ENCODE peak calls at places on chromosome 4, in nine cellular contexts. K is heart left ventricle; D is neural progenitor cell; V is right lobe of liver; Y is Peyer's patch; A is CD4-positive, alpha-beta memory T cell; J is PC-3; N is A673; R is fibroblast of lung. Z is an unnamed sample. For H3K4me1 and H3K36me3, the result is how much of the 10 kb centered on the place peaks cover.

GRCh38 chr4:137307806-137308205 is 224.5 kb downstream of the PCDH18 start:
- DNase-seq in N (no peak), A (no peak), Y (no peak), D (no peak), J (peak), R (peak), V (no peak), K (peak), Z (no peak)

GRCh38 chr4:120718979-120719566 is 203.5 kb downstream of the PRDM5 start:
- DNase-seq in N (peak), D (peak), V (no peak), J (peak), Y (no peak), K (peak), R (peak), A (no peak), Z (no peak)

GRCh38 chr4:138616775-138617174 is 374.6 kb upstream of the SLC7A11 start:
- DNase-seq in Y (no peak), J (no peak), R (peak), D (no peak), N (no peak), K (no peak), V (no peak), A (no peak), Z (no peak)

GRCh38 chr4:164379694-164380093 is 374.2 kb upstream of the SMIM31 start:
- DNase-seq in V (no peak), J (no peak), A (no peak), N (no peak), R (no peak), Y (no peak), K (no peak), D (no peak), Z (no peak)

GRCh38 chr4:93764647-93765246 is 63.8 kb upstream of the ATOH1 start:
- DNase-seq in K (no peak), D (peak), R (peak), V (no peak), Y (peak), J (peak), N (peak), A (no peak), Z (no peak)

GRCh38 chr4:26412381-26413372 is 77.6 kb downstream of the CCKAR start:
- DNase-seq in A (no peak), K (peak), V (peak), R (peak), D (peak), J (no peak), N (no peak), Y (no peak), Z (no peak)

GRCh38 chr4:71333368-71333767 is 5.5 kb upstream of the SLC4A4 start:
- DNase-seq in D (no peak), J (no peak), R (no peak), N (no peak), A (peak), V (no peak), K (no peak), Y (no peak), Z (no peak)

GRCh38 chr4:635851-636627 is 10.7 kb downstream of the PDE6B start:
- DNase-seq in V (peak), J (no peak), R (no peak), A (no peak), D (peak), K (no peak), Y (no peak), N (no peak), Z (no peak)

GRCh38 chr4:44447563-44448504 is 775 bp downstream of the KCTD8 start:
- DNase-seq in D (peak), N (no peak), R (peak), Y (no peak), J (peak), V (peak), A (no peak), K (peak), Z (peak)

GRCh38 chr4:1216869-1217294 is 32.0 kb downstream of the CTBP1 start:
- DNase-seq in R (no peak), A (peak), V (no peak), Y (peak), J (no peak), N (no peak), D (no peak), K (no peak), Z (peak)

GRCh38 chr4:185259719-185260118 is 50.3 kb downstream of the SNX25 start:
- DNase-seq in K (no peak), A (no peak), D (peak), Y (no peak), V (no peak), R (no peak), J (no peak), N (no peak), Z (no peak)

GRCh38 chr4:86446996-86447395 is 87.1 kb upstream of the MAPK10 start:
- DNase-seq in N (no peak), J (no peak), Y (no peak), K (no peak), V (no peak), R (no peak), D (no peak), A (no peak), Z (no peak)

GRCh38 chr4:76605099-76605563 is 170.1 kb downstream of the SHROOM3 start:
- DNase-seq in R (no peak), V (no peak), J (no peak), Y (no peak), D (no peak), N (peak), K (no peak), A (no peak), Z (no peak)

GRCh38 chr4:78661086-78661690 is 109.6 kb downstream of the ANXA3 start:
- DNase-seq in Y (no peak), D (no peak), K (no peak), J (no peak), A (no peak), R (no peak), N (no peak), V (no peak), Z (no peak)

GRCh38 chr4:87026795-87027495 is 92.1 kb downstream of the AFF1 start:
- DNase-seq in V (no peak), Y (no peak), J (no peak), D (no peak), A (no peak), R (no peak), K (no peak), N (no peak), Z (no peak)

GRCh38 chr4:129822708-129823504 is 727.0 kb downstream of the C4orf33 start:
- DNase-seq in D (no peak), A (no peak), N (peak), K (peak), Y (no peak), R (no peak), J (peak), V (no peak), Z (no peak)

GRCh38 chr4:149264093-149264733 is 551.4 kb downstream of the IQCM start:
- DNase-seq in V (no peak), A (no peak), D (peak), R (peak), K (peak), J (peak), Y (peak), N (peak), Z (no peak)

GRCh38 chr4:24321151-24321550 is 263.2 kb downstream of the DHX15 start:
- DNase-seq in N (peak), K (no peak), Y (no peak), J (peak), V (no peak), A (no peak), D (no peak), R (peak), Z (no peak)

GRCh38 chr4:74930166-74930565 is 2.8 kb upstream of the PARM1 start:
- DNase-seq in J (no peak), Y (no peak), N (no peak), A (no peak), K (no peak), R (no peak), V (no peak), D (no peak), Z (no peak)

GRCh38 chr4:127304356-127304755 is 328.4 kb upstream of the INTU start:
- DNase-seq in V (no peak), D (no peak), R (peak), K (no peak), A (no peak), Y (no peak), N (no peak), J (no peak), Z (no peak)

GRCh38 chr4:164824581-164824980 is 52.4 kb upstream of the APELA start:
- DNase-seq in D (no peak), A (no peak), J (no peak), V (no peak), R (no peak), Y (no peak), K (no peak), N (peak), Z (no peak)

GRCh38 chr4:168524006-168524405 is 27.2 kb downstream of the PALLD start:
- DNase-seq in N (no peak), D (no peak), J (peak), K (no peak), V (no peak), R (peak), Y (no peak), A (no peak), Z (no peak)

GRCh38 chr4:145731026-145731425 is 51.1 kb downstream of the C4orf51 start:
- DNase-seq in N (peak), Y (peak), A (no peak), D (no peak), J (peak), R (peak), V (no peak), K (no peak), Z (no peak)

GRCh38 chr4:170652571-170652970 is 562.8 kb upstream of the AADAT start:
- DNase-seq in A (no peak), R (no peak), N (no peak), D (no peak), K (no peak), V (no peak), Y (no peak), J (no peak), Z (no peak)

GRCh38 chr4:61389640-61390039 is 189.5 kb downstream of the ADGRL3 start:
- DNase-seq in K (no peak), D (no peak), Y (no peak), A (no peak), V (no peak), J (no peak), R (no peak), N (no peak), Z (no peak)
- H3K4me1 ChIP-seq in K (under half), D (under half), Y (under half), A (under half), V (under half), J (under half), R (under half), N (under half), Z (under half)

DNA sequence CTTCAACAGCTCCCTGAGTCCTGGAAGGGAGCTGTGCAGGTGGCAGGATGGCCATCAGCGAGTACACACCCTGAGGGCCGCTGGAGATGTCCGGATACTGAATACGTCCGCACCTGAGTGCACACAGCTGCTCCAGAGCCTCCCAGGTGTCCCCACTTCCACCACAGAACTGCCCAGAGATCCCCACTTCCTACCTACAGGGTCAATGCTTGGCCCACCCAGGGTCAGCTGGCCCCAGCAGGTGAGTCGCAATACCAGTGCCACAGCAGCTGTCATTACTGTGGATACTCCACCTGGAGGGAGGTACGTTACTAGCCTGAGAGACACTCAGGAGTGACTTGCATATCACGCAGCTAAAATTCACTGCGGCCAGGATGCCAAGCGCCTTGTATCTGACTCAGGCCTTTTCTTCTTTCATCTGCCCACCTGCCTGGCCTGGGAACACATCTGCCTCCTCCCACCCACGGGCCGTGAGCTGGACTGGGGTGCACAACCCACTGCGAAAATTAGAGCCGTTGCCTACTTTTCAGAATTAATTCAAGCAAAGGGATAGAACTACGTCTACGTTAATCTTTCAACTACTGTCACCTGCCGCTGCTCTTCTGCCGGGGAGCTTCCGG is 9.4 kb downstream of the C4orf50 start:
- DNase-seq in D (no peak), A (no peak), Y (no peak), R (no peak), N (no peak), K (no peak), J (no peak), V (peak), Z (no peak)
- H3K36me3 ChIP-seq in D (under half), A (under half), Y (under half), R (under half), N (under half), K (under half), J (under half), V (under half), Z (under half)

GRCh38 chr4:18421519-18421918 is 400.0 kb upstream of the LCORL start:
- DNase-seq in Y (no peak), V (no peak), N (no peak), R (no peak), D (no peak), J (no peak), A (no peak), K (no peak), Z (no peak)
- H3K4me3 ChIP-seq in Y (no peak), V (no peak), N (no peak), R (no peak), D (no peak), J (no peak), A (no peak), K (no peak), Z (no peak)

GRCh38 chr4:189301692-189302091 is 639.0 kb upstream of the FRG1 start:
- DNase-seq in R (no peak), D (no peak), Y (no peak), N (no peak), V (no peak), K (no peak), A (no peak), J (no peak), Z (no peak)
- H3K4me1 ChIP-seq in R (under half), D (under half), Y (under half), N (under half), V (under half), K (under half), A (under half), J (under half), Z (under half)

GRCh38 chr4:10114607-10115006 is 2.0 kb downstream of the WDR1 start:
- DNase-seq in N (no peak), J (no peak), A (no peak), V (no peak), R (no peak), Y (no peak), K (no peak), D (no peak), Z (peak)
- H3K36me3 ChIP-seq in N (under half), J (under half), A (half or more), V (under half), R (under half), Y (under half), K (half or more), D (under half), Z (under half)

GRCh38 chr4:8403173-8403753 is 37.3 kb downstream of the ACOX3 start:
- DNase-seq in D (peak), K (peak), J (peak), R (peak), V (peak), N (peak), A (no peak), Y (peak), Z (no peak)

GRCh38 chr4:8401665-8402064 is 38.9 kb downstream of the ACOX3 start:
- DNase-seq in V (no peak), Y (no peak), J (no peak), R (no peak), D (no peak), K (no peak), N (no peak), A (no peak), Z (no peak)

GRCh38 chr4:8402181-8402597 is 38.3 kb downstream of the ACOX3 start:
- DNase-seq in K (peak), V (no peak), J (no peak), D (no peak), Y (no peak), N (no peak), R (no peak), A (no peak), Z (no peak)

GRCh38 chr4:8403981-8404380 is 36.5 kb downstream of the ACOX3 start:
- DNase-seq in K (no peak), R (no peak), Y (no peak), A (no peak), D (no peak), N (no peak), V (no peak), J (no peak), Z (no peak)

DNA sequence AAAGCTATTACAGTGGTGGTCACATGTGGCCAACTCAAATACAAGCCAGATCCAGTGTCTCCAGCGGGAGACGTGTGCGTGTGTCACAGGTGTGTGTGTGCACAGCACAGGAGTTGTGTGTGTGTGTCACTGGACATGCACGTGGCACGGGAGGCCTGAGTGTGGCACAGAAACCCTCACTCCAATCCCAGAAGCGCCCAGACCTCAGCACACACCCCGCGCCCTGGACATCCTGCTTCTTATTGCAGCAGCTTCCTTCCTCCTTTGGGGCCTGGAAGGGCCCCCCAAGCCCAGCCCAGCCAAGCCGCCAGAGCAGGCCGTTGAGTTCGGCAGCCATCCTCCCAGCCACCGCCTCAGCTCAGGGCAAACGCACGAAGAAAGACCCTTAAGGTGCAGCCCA is 37.9 kb downstream of the ACOX3 start:
- DNase-seq in D (no peak), A (no peak), Y (no peak), V (no peak), R (no peak), K (peak), J (no peak), N (no peak), Z (no peak)
- H3K4me3 ChIP-seq in D (no peak), A (no peak), Y (no peak), V (no peak), R (no peak), K (no peak), J (no peak), N (no peak), Z (no peak)

GRCh38 chr4:38523524-38524448 is 140.2 kb upstream of the KLF3 start:
- DNase-seq in R (no peak), D (no peak), N (no peak), Y (no peak), J (no peak), A (peak), V (no peak), K (no peak), Z (no peak)
- H3K4me1 ChIP-seq in R (under half), D (under half), N (under half), Y (under half), J (under half), A (under half), V (under half), K (under half), Z (under half)

DNA sequence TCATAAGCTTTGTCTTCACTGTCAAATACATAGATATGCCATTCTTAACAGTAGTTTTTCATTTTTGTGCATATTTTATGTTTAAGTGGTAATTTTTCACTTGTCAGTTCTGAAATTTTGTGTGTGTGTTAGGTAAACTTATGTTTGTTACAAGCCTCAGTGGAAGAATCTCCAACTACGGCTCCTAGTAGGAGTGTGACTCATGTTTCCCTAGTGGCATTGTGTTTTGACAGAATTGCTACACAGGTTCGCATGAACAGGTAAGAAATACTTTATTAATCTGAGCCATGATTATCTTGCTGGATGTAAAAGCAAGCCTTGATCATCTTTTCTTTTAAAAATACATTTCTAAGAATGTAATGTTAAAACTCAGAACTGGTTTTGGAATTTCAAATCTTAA is 94.4 kb downstream of the BLTP1 start:
- DNase-seq in K (no peak), N (no peak), J (no peak), A (no peak), V (no peak), D (no peak), R (no peak), Y (no peak), Z (no peak)
- H3K36me3 ChIP-seq in K (half or more), N (under half), J (under half), A (under half), V (under half), D (under half), R (under half), Y (under half), Z (under half)

Z was measured in mucosa of descending colon.